ENCODE peak calls at places on chromosomes 4 and X, in six cellular contexts. One of them, this sample, is unnamed.

GRCh38 chrX:13000311-13000811 is 25.5 kb downstream of the TMSB4X start:
- DNase-seq in left kidney: no peak
- DNase-seq in H54: no peak
- DNase-seq in hippocampal formation: no peak
- DNase-seq in activated T-cell treated with anti-CD3 and anti-CD28 coated beads, Interleukin-2, amount 50 U/mL, for 48 hours: no peak
- DNase-seq in HFFc6: no peak
- DNase-seq in this sample: no peak

GRCh38 chr4:170011921-170012628 is 14.1 kb downstream of the MFAP3L start:
- DNase-seq in H54: no peak
- DNase-seq in activated T-cell treated with anti-CD3 and anti-CD28 coated beads, Interleukin-2, amount 50 U/mL, for 48 hours: no peak
- DNase-seq in HFFc6: no peak
- DNase-seq in left kidney: no peak
- DNase-seq in hippocampal formation: peak
- DNase-seq in this sample: no peak

GRCh38 chrX:97199501-97199900 is 315.8 kb downstream of the RPA4 start:
- DNase-seq in left kidney: peak
- DNase-seq in HFFc6: no peak
- DNase-seq in activated T-cell treated with anti-CD3 and anti-CD28 coated beads, Interleukin-2, amount 50 U/mL, for 48 hours: no peak
- DNase-seq in H54: no peak
- DNase-seq in hippocampal formation: no peak
- DNase-seq in this sample: no peak

GRCh38 chr4:144611850-144612249 is 34.1 kb upstream of the HHIP start:
- DNase-seq in HFFc6: no peak
- DNase-seq in left kidney: peak
- DNase-seq in H54: no peak
- DNase-seq in hippocampal formation: peak
- DNase-seq in activated T-cell treated with anti-CD3 and anti-CD28 coated beads, Interleukin-2, amount 50 U/mL, for 48 hours: no peak
- DNase-seq in this sample: peak

GRCh38 chr4:10457255-10457801 is at the start of gene ZNF518B:
- DNase-seq in HFFc6: peak
- DNase-seq in activated T-cell treated with anti-CD3 and anti-CD28 coated beads, Interleukin-2, amount 50 U/mL, for 48 hours: peak
- DNase-seq in hippocampal formation: peak
- DNase-seq in H54: peak
- DNase-seq in left kidney: peak
- DNase-seq in this sample: peak

GRCh38 chrX:133810925-133811324 is 174.5 kb downstream of the GPC3 start:
- DNase-seq in HFFc6: no peak
- DNase-seq in H54: no peak
- DNase-seq in left kidney: no peak
- DNase-seq in activated T-cell treated with anti-CD3 and anti-CD28 coated beads, Interleukin-2, amount 50 U/mL, for 48 hours: no peak
- DNase-seq in hippocampal formation: no peak
- DNase-seq in this sample: no peak

GRCh38 chr4:17347445-17347844 is 164.4 kb downstream of the QDPR start:
- DNase-seq in H54: peak
- DNase-seq in hippocampal formation: peak
- DNase-seq in HFFc6: peak
- DNase-seq in left kidney: peak
- DNase-seq in activated T-cell treated with anti-CD3 and anti-CD28 coated beads, Interleukin-2, amount 50 U/mL, for 48 hours: peak
- DNase-seq in this sample: peak

GRCh38 chr4:55386073-55386472 is 9.7 kb upstream of the TMEM165 start:
- DNase-seq in HFFc6: no peak
- DNase-seq in activated T-cell treated with anti-CD3 and anti-CD28 coated beads, Interleukin-2, amount 50 U/mL, for 48 hours: no peak
- DNase-seq in left kidney: peak
- DNase-seq in H54: no peak
- DNase-seq in hippocampal formation: peak
- DNase-seq in this sample: no peak

GRCh38 chr4:116478343-116478742 is 607.0 kb downstream of the TRAM1L1 start:
- DNase-seq in left kidney: no peak
- DNase-seq in hippocampal formation: no peak
- DNase-seq in H54: no peak
- DNase-seq in HFFc6: no peak
- DNase-seq in activated T-cell treated with anti-CD3 and anti-CD28 coated beads, Interleukin-2, amount 50 U/mL, for 48 hours: no peak
- DNase-seq in this sample: no peak